ENCODE peak calls at places on chromosomes 4 and X, in four cellular contexts. K is endodermal cell, D is lower lobe of right lung, R is stomach. V is an unnamed sample.

GRCh38 chrX:10612215-10612614 is 8.2 kb downstream of the MID1 start:
- DNase-seq in K (no peak), D (no peak), R (no peak), V (peak)

GRCh38 chrX:73668779-73669178 is 105.8 kb downstream of the CHIC1 start:
- DNase-seq in K (no peak), D (no peak), R (no peak), V (no peak)

GRCh38 chrX:120213438-120214265 is 37.0 kb upstream of the ZBTB33 start:
- DNase-seq in K (peak), D (no peak), R (peak), V (peak)

GRCh38 chr4:188433916-188434315 is 294.7 kb downstream of the TRIML1 start:
- DNase-seq in K (no peak), D (no peak), R (no peak), V (no peak)

GRCh38 chrX:125298871-125299270 is 20.8 kb upstream of the TEX13C start:
- DNase-seq in K (no peak), D (no peak), R (no peak), V (no peak)

GRCh38 chrX:39972340-39972739 is 125.4 kb downstream of the BCOR start:
- DNase-seq in K (no peak), D (no peak), R (no peak), V (peak)

GRCh38 chr4:4364486-4365208 is 22.3 kb upstream of the NSG1 start:
- DNase-seq in K (peak), D (no peak), R (no peak), V (no peak)

GRCh38 chrX:103518571-103518970 is 718 bp downstream of the RAB40A start:
- DNase-seq in K (no peak), D (no peak), R (no peak), V (no peak)

GRCh38 chrX:45681891-45682290 is 481.2 kb upstream of the DIPK2B start:
- DNase-seq in K (no peak), D (no peak), R (no peak), V (no peak)

GRCh38 chrX:53441531-53442321 is 7.6 kb upstream of the HSD17B10 start:
- DNase-seq in K (peak), D (peak), R (peak), V (peak)
- TF ChIP-seq CTCF in K (no peak), D (no peak), R (no peak), V (no peak)

DNA sequence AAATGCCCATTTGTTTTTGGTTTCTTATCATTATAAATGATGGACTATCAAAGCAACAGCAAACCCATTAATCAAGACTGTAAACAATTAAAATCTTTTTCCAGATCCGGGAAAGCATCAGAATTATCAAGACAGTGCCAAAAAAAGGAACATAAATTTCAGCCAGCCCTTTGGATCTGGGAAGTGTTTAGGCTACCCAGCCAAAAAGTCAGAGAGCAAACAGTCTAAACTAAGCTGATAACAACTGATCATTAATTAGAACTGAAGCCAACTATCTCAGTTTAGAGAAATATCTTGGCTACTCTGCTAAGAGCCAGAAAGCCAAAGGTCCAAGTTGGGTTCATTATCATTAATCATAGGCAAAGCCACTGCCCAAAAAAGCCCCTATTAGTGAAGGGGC is 37.1 kb upstream of the SHISA3 start:
- DNase-seq in K (no peak), D (no peak), R (no peak), V (no peak)
- H3K4me3 ChIP-seq in K (peak), D (no peak), R (no peak), V (no peak)

DNA sequence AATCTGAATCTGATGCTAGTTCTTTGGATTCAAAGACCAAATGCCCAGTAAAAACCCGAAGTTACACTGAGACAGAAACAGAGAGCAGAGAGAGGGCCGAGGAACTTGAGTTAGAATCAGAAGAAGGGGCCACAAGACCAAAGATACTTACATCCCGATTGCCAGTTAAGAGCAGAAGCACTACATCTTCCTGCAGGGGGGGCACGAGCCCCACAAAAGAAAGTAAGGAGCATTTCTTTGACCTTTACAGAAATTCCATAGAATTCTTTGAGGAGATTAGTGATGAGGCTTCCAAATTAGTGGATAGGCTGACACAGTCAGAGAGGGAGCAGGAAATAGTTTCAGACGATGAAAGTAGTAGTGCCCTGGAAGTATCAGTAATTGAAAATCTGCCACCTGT is 309.3 kb downstream of the ANK2 start:
- DNase-seq in K (peak), D (no peak), R (no peak), V (no peak)
- TF ChIP-seq CTCF in K (peak), D (no peak), R (no peak), V (no peak)

GRCh38 chrX:49185062-49185394 is 1.1 kb downstream of the PRICKLE3 start:
- DNase-seq in K (no peak), D (no peak), R (no peak), V (no peak)

GRCh38 chrX:49186125-49187027 is at the start of gene PRICKLE3:
- DNase-seq in K (peak), D (peak), R (peak), V (peak)

GRCh38 chrX:49187526-49187925 is 1.4 kb upstream of the PRICKLE3 start:
- DNase-seq in K (no peak), D (no peak), R (no peak), V (no peak)

GRCh38 chrX:49188468-49189076 is 2.4 kb upstream of the PRICKLE3 start:
- DNase-seq in K (no peak), D (no peak), R (no peak), V (no peak)

GRCh38 chrX:49187028-49187394 is 838 bp upstream of the PRICKLE3 start:
- DNase-seq in K (peak), D (no peak), R (no peak), V (no peak)
- H3K4me3 ChIP-seq in K (no peak), D (no peak), R (no peak), V (no peak)

GRCh38 chr4:113293043-113293560 is 243.6 kb downstream of the ANK2 start:
- DNase-seq in K (no peak), D (no peak), R (no peak), V (peak)

GRCh38 chr4:113290666-113291065 is 241.2 kb downstream of the ANK2 start:
- DNase-seq in K (no peak), D (no peak), R (no peak), V (no peak)

GRCh38 chr4:113292371-113293042 is 243.1 kb downstream of the ANK2 start:
- DNase-seq in K (peak), D (no peak), R (no peak), V (peak)

GRCh38 chr4:113293673-113294072 is 244.2 kb downstream of the ANK2 start:
- DNase-seq in K (no peak), D (no peak), R (no peak), V (peak)

DNA sequence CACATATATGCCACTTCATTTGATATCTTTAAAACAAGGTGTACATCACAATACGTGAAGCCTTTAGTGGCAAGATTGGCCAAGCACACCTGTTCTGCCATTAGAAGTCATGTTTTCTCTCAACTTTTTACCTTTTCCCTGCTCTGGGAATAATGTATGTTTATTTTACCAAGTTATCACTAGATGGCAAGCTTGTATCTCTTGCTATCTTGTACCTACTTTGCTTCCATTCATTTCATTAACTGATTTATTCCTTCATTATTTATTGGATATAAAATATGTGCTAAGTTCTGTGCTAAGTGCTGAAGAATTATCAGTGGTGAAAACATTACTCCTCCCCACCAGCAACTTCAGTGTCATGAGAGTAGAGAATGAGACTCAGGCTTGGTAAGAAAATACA is 245.5 kb downstream of the ANK2 start:
- DNase-seq in K (no peak), D (no peak), R (no peak), V (no peak)
- TF ChIP-seq CTCF in K (no peak), D (no peak), R (no peak), V (peak)

GRCh38 chrX:65668362-65669310 is 1.2 kb downstream of the MSN start:
- DNase-seq in K (peak), D (peak), R (peak), V (peak)
- H3K4me3 ChIP-seq in K (peak), D (peak), R (peak), V (peak)

DNA sequence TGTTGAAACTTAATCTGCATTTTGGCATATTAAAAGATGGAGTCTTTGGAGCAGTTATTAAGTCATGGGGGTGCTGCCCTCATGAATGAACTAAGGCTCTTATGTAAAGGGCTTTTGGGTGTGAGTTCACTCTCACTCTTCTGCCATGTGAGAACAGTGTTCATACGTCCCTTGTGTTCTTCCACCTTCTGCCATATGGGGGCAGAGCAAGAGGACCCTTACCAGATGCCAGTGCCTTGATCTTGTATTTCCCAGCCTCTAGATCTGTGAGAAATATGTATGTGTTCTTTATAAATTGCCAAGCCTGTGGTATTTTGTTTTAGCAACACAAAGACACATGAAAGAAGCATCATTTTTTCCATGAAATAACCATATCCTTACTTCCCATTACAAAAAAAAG is 213.9 kb downstream of the SPOCK3 start:
- DNase-seq in K (peak), D (no peak), R (no peak), V (no peak)
- TF ChIP-seq CTCF in K (peak), D (no peak), R (no peak), V (no peak)